ENCODE peak calls at places on chromosomes 3 and 15, in eight cellular contexts. U is nephron progenitor cell; A is retinal pigment epithelial cell; J is AG10803; Y is endothelial cell; T is EL; Z is cardiac fibroblast; K is CD8-positive, alpha-beta memory T cell. W is an unnamed sample.

GRCh38 chr3:32531010-32531647 is 28.5 kb upstream of the CMTM6 start:
- DNase-seq in A (no peak), U (no peak), Z (no peak), Y (no peak), J (no peak), K (no peak), T (peak; percentile 28), W (no peak)

GRCh38 chr3:49930922-49931321 is 1.3 kb upstream of the MON1A start:
- DNase-seq in K (no peak), J (no peak), U (peak; percentile 47), Z (no peak), Y (peak; percentile 30), A (no peak), T (peak; percentile 29), W (no peak)

GRCh38 chr15:99956022-99956775 is 223.0 kb upstream of the LYSMD4 start:
- DNase-seq in J (no peak), Y (no peak), U (no peak), T (no peak), Z (no peak), A (no peak), K (no peak), W (no peak)

GRCh38 chr3:126557415-126557745 is 1.4 kb downstream of the C3orf22 start:
- DNase-seq in K (no peak), Y (peak; percentile 1), A (no peak), J (no peak), Z (no peak), T (no peak), U (no peak), W (no peak)

GRCh38 chr15:93173369-93173768 is 84.4 kb upstream of the RGMA start:
- DNase-seq in T (peak; percentile 2), K (no peak), U (no peak), Y (no peak), Z (peak; percentile 41), A (peak; percentile 92), J (peak; percentile 59), W (no peak)

GRCh38 chr3:48516571-48516970 is 12.6 kb upstream of the SHISA5 start:
- DNase-seq in T (no peak), A (no peak), Y (no peak), K (no peak), U (no peak), Z (no peak), J (no peak), W (no peak)

GRCh38 chr15:44501768-44502366 is 35.1 kb upstream of the EIF3J start:
- DNase-seq in A (no peak), Z (peak; percentile 66), Y (no peak), T (peak; percentile 55), U (no peak), J (peak; percentile 62), K (peak; percentile 21), W (no peak)

GRCh38 chr15:62455441-62455921 is 290.4 kb upstream of the C2CD4B start:
- DNase-seq in U (no peak), Y (no peak), A (no peak), Z (no peak), J (no peak), K (no peak), T (peak; percentile 37), W (no peak)

GRCh38 chr15:98649996-98650870 is 1.9 kb downstream of the IGF1R start:
- DNase-seq in A (no peak), U (peak; percentile 65), J (peak; percentile 41), T (peak; percentile 41), Z (peak; percentile 35), K (peak; percentile 79), Y (peak; percentile 39), W (no peak)

GRCh38 chr15:40878785-40879184 is 4.8 kb upstream of the RHOV start:
- DNase-seq in A (no peak), Z (no peak), T (peak; percentile 58), Y (no peak), K (no peak), U (no peak), J (no peak), W (no peak)

GRCh38 chr3:51974277-51974962 is 444 bp upstream of the ABHD14A start:
- DNase-seq in Z (no peak), J (no peak), Y (no peak), K (no peak), A (no peak), U (no peak), T (no peak), W (peak; percentile 58)

GRCh38 chr15:81747026-81747425 is 298.8 kb downstream of the MEX3B start:
- DNase-seq in Y (no peak), U (no peak), A (no peak), T (no peak), Z (no peak), K (no peak), J (no peak), W (no peak)

GRCh38 chr3:160129459-160130061 is 95.7 kb upstream of the C3orf80 start:
- DNase-seq in T (peak; percentile 93), A (peak; percentile 66), Z (peak; percentile 93), J (peak; percentile 98), K (no peak), Y (no peak), U (no peak), W (no peak)

GRCh38 chr3:179029096-179029495 is 42.5 kb downstream of the ZMAT3 start:
- DNase-seq in J (no peak), U (no peak), Y (no peak), A (no peak), T (no peak), Z (no peak), K (no peak), W (no peak)

GRCh38 chr3:89440351-89440750 is 332.9 kb downstream of the EPHA3 start:
- DNase-seq in Y (no peak), K (no peak), Z (no peak), J (no peak), A (peak; percentile 94), T (no peak), U (no peak), W (no peak)